ENCODE peak calls at places on chromosomes 13 and 19, in nine cellular contexts. B, Z, D, C, V, N, S, P and R are unnamed samples.

GRCh38 chr19:19372656-19373416 is 32.6 kb upstream of the GATAD2A start:
- DNase-seq in B (peak), Z (peak), D (no peak), C (no peak), V (no peak), N (peak), S (no peak), P (no peak), R (peak)

GRCh38 chr19:35195822-35196221 is 32.7 kb downstream of the FAM187B start:
- DNase-seq in B (no peak), Z (no peak), D (no peak), C (no peak), V (no peak), N (no peak), S (no peak), P (no peak), R (no peak)

GRCh38 chr13:113903912-113904311 is 40.0 kb upstream of the GAS6 start:
- DNase-seq in B (no peak), Z (no peak), D (no peak), C (no peak), V (no peak), N (no peak), S (no peak), P (peak), R (no peak)

GRCh38 chr13:93193682-93194081 is 32.9 kb upstream of the GPC6 start:
- DNase-seq in B (no peak), Z (no peak), D (no peak), C (no peak), V (no peak), N (no peak), S (no peak), P (no peak), R (no peak)

GRCh38 chr19:17580470-17581000 is 25.1 kb downstream of the COLGALT1 start:
- DNase-seq in B (no peak), Z (no peak), D (no peak), C (no peak), V (no peak), N (no peak), S (peak), P (no peak), R (no peak)

GRCh38 chr13:33194820-33195692 is 90.5 kb downstream of the STARD13 start:
- DNase-seq in B (no peak), Z (no peak), D (no peak), C (no peak), V (peak), N (no peak), S (no peak), P (no peak), R (no peak)

GRCh38 chr19:18676692-18677091 is 6.8 kb upstream of the CRTC1 start:
- DNase-seq in B (no peak), Z (no peak), D (no peak), C (no peak), V (no peak), N (no peak), S (no peak), P (no peak), R (no peak)

GRCh38 chr19:4908781-4909171 is 525 bp upstream of the UHRF1 start:
- DNase-seq in B (no peak), Z (no peak), D (no peak), C (no peak), V (no peak), N (no peak), S (peak), P (no peak), R (no peak)

GRCh38 chr13:37618554-37618953 is 20.0 kb upstream of the POSTN start:
- DNase-seq in B (no peak), Z (no peak), D (no peak), C (no peak), V (peak), N (no peak), S (no peak), P (no peak), R (no peak)

GRCh38 chr19:58562126-58563033 is 4.0 kb upstream of the UBE2M start:
- DNase-seq in B (peak), Z (no peak), D (no peak), C (no peak), V (no peak), N (no peak), S (peak), P (no peak), R (no peak)

GRCh38 chr13:80577285-80577684 is 236.4 kb upstream of the SPRY2 start:
- DNase-seq in B (no peak), Z (no peak), D (no peak), C (no peak), V (no peak), N (no peak), S (no peak), P (no peak), R (no peak)